ENCODE peak calls at places on chromosomes 4 and X, in ten cellular contexts. H, E, J, M, B, Q, F, A, K and C are unnamed samples.
A peak's percentile ranks its signal among the peaks of the same experiment; 100 is the strongest.

GRCh38 chr4:168488800-168489404 is 8.0 kb upstream of the PALLD start:
- DNase-seq in E (no peak), A (no peak), Q (no peak), M (no peak), F (no peak), J (no peak), K (no peak), H (no peak), B (no peak), C (no peak)

GRCh38 chr4:11503166-11503565 is 74.5 kb upstream of the HS3ST1 start:
- DNase-seq in J (no peak), E (no peak), H (no peak), F (no peak), K (no peak), Q (no peak), A (no peak), M (no peak), B (no peak), C (no peak)

GRCh38 chr4:105923507-105924238 is 28.4 kb downstream of the NPNT start:
- DNase-seq in A (no peak), B (no peak), H (no peak), M (peak; percentile 22), Q (no peak), J (no peak), E (no peak), K (no peak), F (no peak), C (peak; percentile 81)

GRCh38 chr4:176499518-176499917 is 179.8 kb downstream of the SPCS3 start:
- DNase-seq in Q (no peak), K (no peak), H (no peak), B (peak; percentile 14), M (peak; percentile 58), A (no peak), E (no peak), F (no peak), J (no peak), C (peak; percentile 66)

GRCh38 chrX:118823263-118824172 is at the start of gene ZCCHC12:
- DNase-seq in J (peak; percentile 11), Q (peak; percentile 48), K (no peak), M (peak; percentile 66), A (peak; percentile 5), E (peak; percentile 38), B (peak; percentile 67), F (peak; percentile 19), H (peak; percentile 60), C (no peak)

GRCh38 chr4:40299704-40300336 is 35.3 kb upstream of the CHRNA9 start:
- DNase-seq in B (no peak), Q (no peak), J (no peak), H (no peak), M (no peak), K (no peak), F (no peak), A (no peak), E (no peak), C (no peak)

GRCh38 chrX:129783176-129783776 is 3.5 kb downstream of the SASH3 start:
- DNase-seq in E (no peak), A (peak; percentile 19), K (peak; percentile 67), Q (no peak), H (no peak), J (no peak), F (no peak), M (no peak), B (no peak), C (no peak)

GRCh38 chr4:69753666-69754065 is 6.8 kb downstream of the SULT1B1 start:
- DNase-seq in K (no peak), Q (no peak), E (no peak), H (no peak), M (peak; percentile 19), J (no peak), B (no peak), F (no peak), A (no peak), C (no peak)

GRCh38 chr4:15794432-15794831 is 16.3 kb downstream of the CD38 start:
- DNase-seq in B (no peak), A (no peak), M (no peak), J (no peak), E (no peak), F (no peak), K (no peak), Q (no peak), H (no peak), C (no peak)

GRCh38 chr4:41418444-41418843 is 119.5 kb upstream of the LIMCH1 start:
- DNase-seq in H (no peak), E (no peak), K (no peak), J (no peak), F (no peak), M (peak; percentile 92), Q (no peak), A (no peak), B (peak; percentile 21), C (peak; percentile 5)

GRCh38 chr4:94410678-94411206 is 41.0 kb upstream of the PDLIM5 start:
- DNase-seq in K (no peak), E (no peak), J (no peak), B (peak; percentile 15), A (no peak), Q (no peak), F (no peak), M (no peak), H (no peak), C (no peak)